ENCODE peak calls at places on chromosomes 5 and 9, in five cellular contexts. P is K562, U is HepG2, K is SK-N-SH, Z is GM12878. L is an unnamed sample.

GRCh38 chr5:172107606-172108005 is 80.4 kb downstream of the STK10 start:
- DNase-seq in P (no peak), U (no peak), K (no peak), Z (no peak), L (no peak)

GRCh38 chr5:80125022-80125961 is 90.1 kb downstream of the THBS4 start:
- DNase-seq in P (no peak), U (no peak), K (no peak), Z (peak; percentile 70), L (no peak)

GRCh38 chr5:6715758-6716633 is 2.8 kb downstream of the TENT4A start:
- DNase-seq in P (no peak), U (no peak), K (no peak), Z (no peak), L (no peak)

GRCh38 chr5:77847814-77848290 is 71.7 kb upstream of the TBCA start:
- DNase-seq in P (no peak), U (no peak), K (peak; percentile 26), Z (no peak), L (no peak)

GRCh38 chr5:132214491-132214890 is 13.2 kb downstream of the P4HA2 start:
- DNase-seq in P (no peak), U (no peak), K (no peak), Z (no peak), L (no peak)

GRCh38 chr5:16889203-16889971 is 46.7 kb downstream of the MYO10 start:
- DNase-seq in P (no peak), U (no peak), K (no peak), Z (no peak), L (peak; percentile 57)

GRCh38 chr9:127540664-127541041 is 71.4 kb upstream of the STXBP1 start:
- DNase-seq in P (peak; percentile 26), U (no peak), K (no peak), Z (no peak), L (no peak)

GRCh38 chr5:4758550-4758949 is 381.6 kb upstream of the ADAMTS16 start:
- DNase-seq in P (no peak), U (no peak), K (no peak), Z (no peak), L (no peak)

GRCh38 chr5:1404062-1404461 is 41.2 kb downstream of the SLC6A3 start:
- DNase-seq in P (no peak), U (no peak), K (no peak), Z (no peak), L (no peak)

GRCh38 chr9:68933434-68934318 is 80.2 kb downstream of the PRKACG start:
- DNase-seq in P (no peak), U (no peak), K (no peak), Z (peak; percentile 71), L (no peak)

GRCh38 chr5:82163459-82164108 is 114.6 kb downstream of the RPS23 start:
- DNase-seq in P (no peak), U (no peak), K (no peak), Z (no peak), L (no peak)

GRCh38 chr5:140549237-140550144 is 2.0 kb downstream of the EIF4EBP3 start:
- DNase-seq in P (peak; percentile 72), U (no peak), K (peak; percentile 71), Z (no peak), L (no peak)

GRCh38 chr9:131394464-131395026 is 659 bp downstream of the PRRC2B start:
- DNase-seq in P (peak; percentile 76), U (no peak), K (peak; percentile 79), Z (no peak), L (no peak)

GRCh38 chr9:83405674-83406255 is 132.4 kb downstream of the FRMD3 start:
- DNase-seq in P (no peak), U (no peak), K (no peak), Z (no peak), L (no peak)

GRCh38 chr5:42349163-42349562 is 74.1 kb upstream of the GHR start:
- DNase-seq in P (no peak), U (no peak), K (no peak), Z (no peak), L (no peak)

GRCh38 chr5:38636626-38637025 is 80.2 kb upstream of the LIFR start:
- DNase-seq in P (no peak), U (no peak), K (no peak), Z (no peak), L (no peak)

GRCh38 chr5:34003941-34004340 is 3.9 kb downstream of the AMACR start:
- DNase-seq in P (no peak), U (no peak), K (no peak), Z (no peak), L (no peak)

DNA sequence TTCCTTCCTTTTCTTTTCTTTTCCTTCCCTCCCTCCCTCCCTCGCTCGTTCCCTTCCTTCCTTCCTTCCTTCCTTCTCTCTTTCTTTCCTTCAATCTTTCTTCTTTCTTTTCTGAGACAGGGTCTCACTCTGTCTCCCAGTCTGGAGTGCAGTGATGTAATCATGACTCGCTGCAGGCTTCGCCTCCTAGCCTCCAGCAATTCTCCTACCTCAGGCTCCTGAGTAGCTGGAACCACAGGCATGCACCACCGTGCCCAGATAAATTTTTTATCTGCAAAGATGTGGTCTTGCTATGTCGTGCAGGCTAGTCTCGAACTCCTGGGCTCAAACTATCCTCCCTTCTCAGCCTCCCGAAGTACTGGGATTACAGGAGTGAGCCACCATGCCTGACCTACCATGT is 81.4 kb downstream of the SPATA31C2 start:
- DNase-seq in P (no peak), U (no peak), K (no peak), Z (no peak), L (no peak)
- TF ChIP-seq FOXM1 in P (no peak), U (no peak), K (no peak), Z (no peak), L (no peak)

GRCh38 chr9:99828054-99828416 is 6.3 kb downstream of the NR4A3 start:
- DNase-seq in P (no peak), U (no peak), K (no peak), Z (no peak), L (no peak)

GRCh38 chr9:99825158-99826046 is 3.7 kb downstream of the NR4A3 start:
- DNase-seq in P (no peak), U (no peak), K (no peak), Z (no peak), L (no peak)

GRCh38 chr9:99827244-99827643 is 5.6 kb downstream of the NR4A3 start:
- DNase-seq in P (no peak), U (no peak), K (no peak), Z (no peak), L (no peak)

GRCh38 chr9:99826579-99826978 is 4.9 kb downstream of the NR4A3 start:
- DNase-seq in P (no peak), U (no peak), K (no peak), Z (no peak), L (no peak)

GRCh38 chr9:99828417-99829176 is 6.9 kb downstream of the NR4A3 start:
- DNase-seq in P (no peak), U (no peak), K (no peak), Z (no peak), L (no peak)
- TF ChIP-seq FOXM1 in P (no peak), U (no peak), K (no peak), Z (no peak), L (no peak)

GRCh38 chr5:75461679-75462078 is 49.8 kb downstream of the CERT1 start:
- DNase-seq in P (no peak), U (no peak), K (no peak), Z (no peak), L (no peak)
- TF ChIP-seq FOXM1 in P (no peak), U (no peak), K (no peak), Z (no peak), L (no peak)

DNA sequence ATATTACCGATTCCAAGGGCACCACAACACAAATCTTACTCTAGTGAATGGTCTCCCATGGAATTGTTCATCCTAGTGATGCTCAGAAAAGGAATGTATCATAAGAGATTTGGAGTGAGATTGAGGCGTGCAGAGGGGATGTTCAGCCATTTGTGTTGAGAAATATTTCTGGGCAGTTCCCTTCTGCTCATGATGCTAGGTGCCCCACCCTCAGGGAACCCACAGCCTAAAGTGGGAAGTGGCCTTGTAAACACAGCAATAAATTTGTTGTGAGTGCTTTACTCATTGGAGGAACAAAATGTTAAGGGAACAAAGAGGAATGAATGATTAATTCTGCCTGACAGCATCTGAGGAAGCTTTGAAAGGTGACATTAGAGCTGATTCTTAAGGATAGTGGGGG is 129.9 kb downstream of the TLE4 start:
- DNase-seq in P (no peak), U (no peak), K (no peak), Z (no peak), L (no peak)
- TF ChIP-seq FOXM1 in P (no peak), U (no peak), K (no peak), Z (no peak), L (no peak)

DNA sequence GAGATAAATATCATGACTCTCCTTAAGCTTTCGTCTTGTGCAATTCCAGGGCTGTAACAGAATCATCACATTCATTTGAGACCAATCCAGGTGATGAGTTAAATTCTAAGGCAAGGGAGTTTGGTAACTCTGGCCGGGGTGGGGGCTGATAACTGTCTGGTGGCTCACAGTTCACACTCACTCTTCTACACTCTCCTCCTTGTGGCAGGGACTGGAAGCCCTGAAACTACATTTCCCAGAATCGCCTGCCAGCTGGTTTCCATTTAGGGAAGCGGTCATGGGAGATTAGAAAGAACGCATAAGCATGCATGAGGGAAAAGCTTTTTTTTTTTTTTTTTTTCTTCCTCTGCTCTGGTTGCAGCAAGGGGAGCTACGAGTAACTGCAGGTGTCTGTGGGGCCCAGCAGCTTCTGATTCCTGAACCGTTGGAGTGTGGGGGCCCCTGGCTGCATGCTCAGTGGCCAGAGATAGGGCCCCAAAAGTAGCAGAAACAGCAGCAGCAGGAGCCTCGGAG is 154.8 kb upstream of the TBC1D2 start:
- DNase-seq in P (peak; percentile 87), U (peak; percentile 10), K (peak; percentile 68), Z (no peak), L (peak; percentile 48)
- TF ChIP-seq FOXM1 in P (peak; percentile 3), U (no peak), K (no peak), Z (no peak), L (no peak)